ENCODE peak calls at places on chromosomes 16 and 17, in nine cellular contexts. P, Z, J, L, W, F, X, G and S are unnamed samples.

GRCh38 chr16:89195521-89196171 is 4.7 kb downstream of the SLC22A31 start:
- DNase-seq in Z (no peak), X (no peak), J (no peak), P (no peak), L (peak), F (no peak), G (peak), W (no peak), S (no peak)

GRCh38 chr17:34562387-34562786 is 17.0 kb upstream of the TMEM132E start:
- DNase-seq in F (no peak), J (no peak), G (no peak), X (no peak), W (peak), P (peak), Z (no peak), L (no peak), S (no peak)

GRCh38 chr16:80317132-80318098 is 223.4 kb upstream of the DYNLRB2 start:
- DNase-seq in G (no peak), F (no peak), Z (no peak), X (no peak), W (no peak), P (no peak), J (no peak), L (no peak), S (no peak)

GRCh38 chr16:30937692-30938091 is 11.2 kb upstream of the ORAI3 start:
- DNase-seq in G (no peak), W (no peak), L (no peak), F (no peak), Z (no peak), P (no peak), J (no peak), X (no peak), S (no peak)

GRCh38 chr16:56985288-56985961 is 3.9 kb upstream of the NLRC5 start:
- DNase-seq in W (no peak), Z (peak), X (no peak), F (peak), L (peak), G (no peak), P (no peak), J (peak), S (no peak)

GRCh38 chr17:27356091-27356705 is 62.3 kb downstream of the WSB1 start:
- DNase-seq in Z (no peak), W (peak), G (no peak), L (no peak), P (no peak), J (no peak), F (no peak), X (no peak), S (no peak)

GRCh38 chr17:6473128-6473767 is 29.0 kb downstream of the PIMREG start:
- DNase-seq in X (peak), Z (peak), G (peak), P (peak), F (no peak), W (peak), J (peak), L (peak), S (peak)

GRCh38 chr16:15897834-15898254 is 9.4 kb upstream of the CEP20 start:
- DNase-seq in X (no peak), F (no peak), G (no peak), P (peak), J (no peak), W (no peak), L (no peak), Z (no peak), S (no peak)

GRCh38 chr17:80978499-80979497 is 12.8 kb upstream of the CHMP6 start:
- DNase-seq in L (no peak), F (no peak), Z (peak), J (no peak), X (no peak), G (no peak), W (no peak), P (no peak), S (no peak)

GRCh38 chr17:9726291-9726690 is 65.1 kb downstream of the DHRS7C start:
- DNase-seq in G (no peak), P (no peak), W (no peak), X (no peak), J (no peak), L (no peak), Z (no peak), F (no peak), S (no peak)

GRCh38 chr16:88633684-88634140 is 4.7 kb upstream of the IL17C start:
- DNase-seq in F (no peak), Z (peak), X (peak), J (no peak), L (peak), P (peak), W (peak), G (no peak), S (peak)

GRCh38 chr17:82351254-82351712 is 7.8 kb upstream of the TEX19 start:
- DNase-seq in P (peak), G (no peak), J (no peak), Z (no peak), F (no peak), W (no peak), X (no peak), L (no peak), S (no peak)

GRCh38 chr17:31411707-31412285 is 20.3 kb downstream of the RAB11FIP4 start:
- DNase-seq in J (no peak), Z (no peak), W (no peak), X (no peak), G (no peak), F (no peak), L (no peak), P (no peak), S (no peak)

GRCh38 chr17:40180694-40181093 is 3.4 kb downstream of the RAPGEFL1 start:
- DNase-seq in W (no peak), F (no peak), X (no peak), P (no peak), L (no peak), J (no peak), G (peak), Z (no peak), S (no peak)

GRCh38 chr17:75909812-75910274 is 5.2 kb upstream of the MRPL38 start:
- DNase-seq in P (no peak), L (no peak), G (no peak), W (peak), J (peak), F (no peak), X (no peak), Z (no peak), S (no peak)

GRCh38 chr16:54546481-54546880 is 259.9 kb upstream of the IRX3 start:
- DNase-seq in Z (no peak), G (no peak), X (no peak), J (no peak), W (no peak), P (no peak), L (no peak), F (no peak), S (no peak)

GRCh38 chr17:62076864-62077788 is 12.0 kb upstream of the MED13 start:
- DNase-seq in L (no peak), F (no peak), W (no peak), Z (no peak), X (no peak), J (no peak), G (no peak), P (no peak), S (no peak)

GRCh38 chr17:58556833-58557250 is 42.4 kb upstream of the MTMR4 start:
- DNase-seq in J (no peak), X (peak), W (no peak), L (no peak), G (no peak), F (no peak), P (peak), Z (no peak), S (no peak)

GRCh38 chr17:46984341-46984740 is 5.3 kb upstream of the RPRML start:
- DNase-seq in W (no peak), G (peak), P (no peak), X (no peak), J (no peak), F (no peak), Z (no peak), L (no peak), S (no peak)

GRCh38 chr16:66588981-66589713 is 9.9 kb downstream of the CMTM2 start:
- DNase-seq in W (no peak), J (no peak), G (no peak), X (peak), F (no peak), L (peak), P (peak), Z (peak), S (peak)

GRCh38 chr17:77235370-77236080 is 94.8 kb downstream of the SEC14L1 start:
- DNase-seq in W (no peak), Z (peak), L (peak), G (no peak), P (no peak), J (no peak), X (no peak), F (no peak), S (no peak)

GRCh38 chr16:58258326-58258725 is 36.5 kb downstream of the PRSS54 start:
- DNase-seq in F (no peak), Z (no peak), L (no peak), W (no peak), G (no peak), P (no peak), X (no peak), J (no peak), S (no peak)

GRCh38 chr17:68906638-68907037 is 48.6 kb downstream of the ABCA8 start:
- DNase-seq in Z (peak), X (no peak), G (no peak), J (no peak), L (no peak), P (peak), W (no peak), F (no peak), S (no peak)

GRCh38 chr17:6374271-6374691 is 60.6 kb downstream of the AIPL1 start:
- DNase-seq in W (peak), P (no peak), X (no peak), L (no peak), G (no peak), Z (no peak), J (no peak), F (no peak), S (no peak)

GRCh38 chr17:81583589-81584337 is 31.6 kb upstream of the FAAP100 start:
- DNase-seq in G (no peak), X (no peak), Z (no peak), W (no peak), L (no peak), J (no peak), F (no peak), P (no peak), S (no peak)

GRCh38 chr16:55147401-55147800 is 176.6 kb upstream of the IRX6 start:
- DNase-seq in X (no peak), Z (no peak), P (no peak), G (no peak), J (no peak), W (no peak), F (no peak), L (no peak), S (no peak)

GRCh38 chr17:78958556-78959191 is 21.0 kb downstream of the LGALS3BP start:
- DNase-seq in G (no peak), L (no peak), P (no peak), X (no peak), F (no peak), Z (no peak), J (no peak), W (no peak), S (no peak)

GRCh38 chr16:81204794-81205680 is 33.5 kb upstream of the BCO1 start:
- DNase-seq in P (peak), G (no peak), W (peak), Z (peak), J (no peak), F (no peak), X (peak), L (no peak), S (peak)

GRCh38 chr16:50797456-50797855 is 55.6 kb downstream of the CYLD start:
- DNase-seq in F (no peak), L (no peak), Z (peak), G (no peak), P (no peak), X (no peak), J (no peak), W (no peak), S (no peak)

GRCh38 chr16:86495756-86496261 is 14.5 kb upstream of the FOXF1 start:
- DNase-seq in F (no peak), J (no peak), P (no peak), G (no peak), X (no peak), Z (no peak), W (no peak), L (no peak), S (no peak)

GRCh38 chr17:29573871-29574731 is 5.6 kb downstream of the TP53I13 start:
- DNase-seq in W (no peak), Z (no peak), P (no peak), F (no peak), L (no peak), G (no peak), J (no peak), X (no peak), S (no peak)

GRCh38 chr17:65122836-65123756 is 14.1 kb upstream of the RGS9 start:
- DNase-seq in J (peak), X (peak), W (peak), F (peak), Z (peak), L (peak), G (peak), P (peak), S (peak)

GRCh38 chr17:79864147-79864546 is 24.9 kb upstream of the CBX4 start:
- DNase-seq in W (no peak), Z (no peak), P (no peak), X (no peak), L (peak), G (no peak), J (no peak), F (no peak), S (no peak)

GRCh38 chr17:37884516-37884915 is 39.7 kb upstream of the TBC1D3K start:
- DNase-seq in L (no peak), G (no peak), J (no peak), Z (no peak), X (no peak), P (no peak), W (no peak), F (no peak), S (no peak)

GRCh38 chr17:35566955-35567354 is 6.3 kb upstream of the SLFN14 start:
- DNase-seq in P (no peak), Z (no peak), X (no peak), F (no peak), W (no peak), J (no peak), L (no peak), G (no peak), S (no peak)